ENCODE peak calls at places on chromosomes 12 and 14, in five cellular contexts. One of them, this sample, is unnamed. For H3K36me3, the result is how much of the 10 kb centered on the place peaks cover.

GRCh38 chr14:37610945-37611523 is 15.6 kb downstream of the TTC6 start:
- DNase-seq in psoas muscle: no peak
- DNase-seq in pancreas: peak
- DNase-seq in GM23248: no peak
- DNase-seq in adrenal gland: no peak
- DNase-seq in this sample: no peak

GRCh38 chr12:6317693-6318439 is 7.4 kb downstream of the PLEKHG6 start:
- DNase-seq in psoas muscle: no peak
- DNase-seq in pancreas: no peak
- DNase-seq in GM23248: no peak
- DNase-seq in adrenal gland: no peak
- DNase-seq in this sample: no peak

GRCh38 chr12:3419538-3419937 is 71.5 kb upstream of the PRMT8 start:
- DNase-seq in psoas muscle: no peak
- DNase-seq in pancreas: no peak
- DNase-seq in GM23248: no peak
- DNase-seq in adrenal gland: no peak
- DNase-seq in this sample: no peak

GRCh38 chr14:91609183-91609582 is 99.1 kb upstream of the PPP4R3A start:
- DNase-seq in psoas muscle: no peak
- DNase-seq in pancreas: no peak
- DNase-seq in GM23248: no peak
- DNase-seq in adrenal gland: no peak
- DNase-seq in this sample: no peak

GRCh38 chr14:20460458-20461229 is 590 bp downstream of the PIP4P1 start:
- DNase-seq in psoas muscle: no peak
- DNase-seq in pancreas: peak
- DNase-seq in GM23248: peak
- DNase-seq in adrenal gland: no peak
- DNase-seq in this sample: no peak

GRCh38 chr12:91326043-91327027 is 143.7 kb upstream of the DCN start:
- DNase-seq in psoas muscle: no peak
- DNase-seq in pancreas: no peak
- DNase-seq in GM23248: peak
- DNase-seq in adrenal gland: peak
- DNase-seq in this sample: peak

GRCh38 chr12:106226884-106227640 is 20.8 kb downstream of the CKAP4 start:
- DNase-seq in psoas muscle: no peak
- DNase-seq in pancreas: peak
- DNase-seq in GM23248: peak
- DNase-seq in adrenal gland: no peak
- DNase-seq in this sample: peak

GRCh38 chr12:131704509-131704908 is 6.4 kb upstream of the SFSWAP start:
- DNase-seq in psoas muscle: no peak
- DNase-seq in pancreas: no peak
- DNase-seq in GM23248: no peak
- DNase-seq in adrenal gland: no peak
- DNase-seq in this sample: no peak

GRCh38 chr14:105224845-105225585 is 23.3 kb upstream of the BTBD6 start:
- DNase-seq in psoas muscle: peak
- DNase-seq in pancreas: peak
- DNase-seq in GM23248: no peak
- DNase-seq in adrenal gland: no peak
- DNase-seq in this sample: no peak

GRCh38 chr12:4440187-4440941 is 5.3 kb downstream of the FGF6 start:
- DNase-seq in psoas muscle: no peak
- DNase-seq in pancreas: no peak
- DNase-seq in GM23248: no peak
- DNase-seq in adrenal gland: no peak
- DNase-seq in this sample: no peak

GRCh38 chr12:76636141-76636692 is 76.6 kb upstream of the OSBPL8 start:
- DNase-seq in psoas muscle: no peak
- DNase-seq in pancreas: no peak
- DNase-seq in GM23248: no peak
- DNase-seq in adrenal gland: no peak
- DNase-seq in this sample: peak

GRCh38 chr14:66403183-66403582 is 83.0 kb upstream of the CCDC196 start:
- DNase-seq in psoas muscle: no peak
- DNase-seq in pancreas: no peak
- DNase-seq in GM23248: peak
- DNase-seq in adrenal gland: no peak
- DNase-seq in this sample: no peak

GRCh38 chr12:2333516-2333915 is 280.7 kb downstream of the CACNA1C start:
- DNase-seq in psoas muscle: no peak
- DNase-seq in pancreas: no peak
- DNase-seq in GM23248: no peak
- DNase-seq in adrenal gland: no peak
- DNase-seq in this sample: no peak

GRCh38 chr14:30874120-30874998 is at the start of gene COCH:
- DNase-seq in psoas muscle: peak
- DNase-seq in pancreas: peak
- DNase-seq in GM23248: peak
- DNase-seq in adrenal gland: no peak
- DNase-seq in this sample: peak

GRCh38 chr14:106530031-106530422 is 1003.6 kb downstream of the TMEM121 start:
- DNase-seq in psoas muscle: no peak
- DNase-seq in pancreas: no peak
- DNase-seq in GM23248: no peak
- DNase-seq in adrenal gland: no peak
- DNase-seq in this sample: no peak

GRCh38 chr12:27437839-27438238 is 8.7 kb upstream of the SMCO2 start:
- DNase-seq in psoas muscle: no peak
- DNase-seq in pancreas: no peak
- DNase-seq in GM23248: no peak
- DNase-seq in adrenal gland: no peak
- DNase-seq in this sample: no peak

GRCh38 chr12:110966081-110966760 is 45.8 kb upstream of the MYL2 start:
- DNase-seq in psoas muscle: no peak
- DNase-seq in pancreas: no peak
- DNase-seq in GM23248: peak
- DNase-seq in adrenal gland: no peak
- DNase-seq in this sample: peak

GRCh38 chr12:30425445-30425844 is 270.2 kb downstream of the IPO8 start:
- DNase-seq in psoas muscle: no peak
- DNase-seq in pancreas: no peak
- DNase-seq in GM23248: no peak
- DNase-seq in adrenal gland: no peak
- DNase-seq in this sample: no peak

GRCh38 chr12:95615735-95616134 is 64.5 kb upstream of the USP44 start:
- DNase-seq in psoas muscle: no peak
- DNase-seq in pancreas: no peak
- DNase-seq in GM23248: peak
- DNase-seq in adrenal gland: no peak
- DNase-seq in this sample: no peak

GRCh38 chr14:51006781-51007211 is 62.5 kb upstream of the PYGL start:
- DNase-seq in psoas muscle: peak
- DNase-seq in pancreas: no peak
- DNase-seq in GM23248: peak
- DNase-seq in adrenal gland: peak
- DNase-seq in this sample: no peak
- H3K4me3 ChIP-seq in psoas muscle: peak
- H3K4me3 ChIP-seq in pancreas: no peak
- H3K4me3 ChIP-seq in GM23248: peak
- H3K4me3 ChIP-seq in adrenal gland: no peak
- H3K4me3 ChIP-seq in this sample: no peak

GRCh38 chr12:109192358-109192757 is 76.0 kb downstream of the ACACB start:
- DNase-seq in psoas muscle: no peak
- DNase-seq in pancreas: no peak
- DNase-seq in GM23248: peak
- DNase-seq in adrenal gland: peak
- DNase-seq in this sample: no peak
- H3K36me3 ChIP-seq in psoas muscle: half or more
- H3K36me3 ChIP-seq in pancreas: under half
- H3K36me3 ChIP-seq in GM23248: under half
- H3K36me3 ChIP-seq in adrenal gland: half or more
- H3K36me3 ChIP-seq in this sample: half or more

GRCh38 chr12:78864483-78865296 is at the start of gene SYT1:
- DNase-seq in psoas muscle: peak
- DNase-seq in pancreas: peak
- DNase-seq in GM23248: peak
- DNase-seq in adrenal gland: no peak
- DNase-seq in this sample: peak

GRCh38 chr12:78870539-78870938 is 6.0 kb downstream of the SYT1 start:
- DNase-seq in psoas muscle: no peak
- DNase-seq in pancreas: no peak
- DNase-seq in GM23248: no peak
- DNase-seq in adrenal gland: no peak
- DNase-seq in this sample: no peak

GRCh38 chr12:78863482-78864427 is 819 bp upstream of the SYT1 start:
- DNase-seq in psoas muscle: peak
- DNase-seq in pancreas: peak
- DNase-seq in GM23248: peak
- DNase-seq in adrenal gland: no peak
- DNase-seq in this sample: peak

GRCh38 chr12:78866518-78866917 is 1.9 kb downstream of the SYT1 start:
- DNase-seq in psoas muscle: no peak
- DNase-seq in pancreas: no peak
- DNase-seq in GM23248: no peak
- DNase-seq in adrenal gland: no peak
- DNase-seq in this sample: no peak

DNA sequence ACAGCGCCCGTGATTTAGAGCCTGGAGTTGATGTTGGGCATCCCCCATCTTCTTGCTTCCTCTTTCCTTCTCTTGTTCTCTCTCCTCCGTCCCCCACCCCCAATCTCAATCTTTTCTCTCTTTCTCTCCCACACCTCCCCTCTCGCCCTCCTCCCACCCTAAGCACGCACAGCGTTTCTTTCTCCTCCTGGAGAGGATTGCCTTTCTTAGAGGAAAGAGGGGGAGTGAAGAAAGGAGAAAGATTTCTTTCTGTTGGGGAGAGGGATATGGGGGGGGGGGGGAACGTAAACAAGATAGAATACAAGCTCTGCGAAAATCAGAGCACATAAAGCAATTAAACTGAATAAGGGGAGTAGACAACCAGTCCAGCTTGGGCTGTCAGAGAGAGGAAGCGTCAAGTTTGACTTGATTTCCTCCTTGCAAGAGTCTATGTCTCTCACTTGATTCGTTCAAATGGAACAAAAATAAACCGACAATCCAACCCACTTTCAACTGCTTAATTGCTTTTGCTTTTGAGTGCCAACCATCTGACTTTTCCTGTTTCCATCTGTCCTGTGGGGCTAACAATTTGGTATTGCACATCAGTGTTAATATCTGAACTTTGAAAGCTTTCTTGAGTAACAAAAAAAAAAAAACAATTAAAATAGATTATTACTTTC is 852 bp downstream of the SYT1 start:
- DNase-seq in psoas muscle: no peak
- DNase-seq in pancreas: no peak
- DNase-seq in GM23248: no peak
- DNase-seq in adrenal gland: no peak
- DNase-seq in this sample: no peak
- H3K4me3 ChIP-seq in psoas muscle: peak
- H3K4me3 ChIP-seq in pancreas: no peak
- H3K4me3 ChIP-seq in GM23248: peak
- H3K4me3 ChIP-seq in adrenal gland: no peak
- H3K4me3 ChIP-seq in this sample: no peak

GRCh38 chr12:113185180-113186032 is at the start of the genes DDX54 and RITA1:
- DNase-seq in psoas muscle: peak
- DNase-seq in pancreas: peak
- DNase-seq in GM23248: peak
- DNase-seq in adrenal gland: peak
- DNase-seq in this sample: peak

GRCh38 chr12:113184098-113184899 is 979 bp downstream of the DDX54 start:
- DNase-seq in psoas muscle: peak
- DNase-seq in pancreas: no peak
- DNase-seq in GM23248: no peak
- DNase-seq in adrenal gland: no peak
- DNase-seq in this sample: no peak

GRCh38 chr12:113181975-113182374 is 3.3 kb downstream of the DDX54 start:
- DNase-seq in psoas muscle: no peak
- DNase-seq in pancreas: no peak
- DNase-seq in GM23248: no peak
- DNase-seq in adrenal gland: no peak
- DNase-seq in this sample: no peak

GRCh38 chr12:113184900-113185179 is 438 bp downstream of the DDX54 start:
- DNase-seq in psoas muscle: peak
- DNase-seq in pancreas: peak
- DNase-seq in GM23248: peak
- DNase-seq in adrenal gland: peak
- DNase-seq in this sample: peak

DNA sequence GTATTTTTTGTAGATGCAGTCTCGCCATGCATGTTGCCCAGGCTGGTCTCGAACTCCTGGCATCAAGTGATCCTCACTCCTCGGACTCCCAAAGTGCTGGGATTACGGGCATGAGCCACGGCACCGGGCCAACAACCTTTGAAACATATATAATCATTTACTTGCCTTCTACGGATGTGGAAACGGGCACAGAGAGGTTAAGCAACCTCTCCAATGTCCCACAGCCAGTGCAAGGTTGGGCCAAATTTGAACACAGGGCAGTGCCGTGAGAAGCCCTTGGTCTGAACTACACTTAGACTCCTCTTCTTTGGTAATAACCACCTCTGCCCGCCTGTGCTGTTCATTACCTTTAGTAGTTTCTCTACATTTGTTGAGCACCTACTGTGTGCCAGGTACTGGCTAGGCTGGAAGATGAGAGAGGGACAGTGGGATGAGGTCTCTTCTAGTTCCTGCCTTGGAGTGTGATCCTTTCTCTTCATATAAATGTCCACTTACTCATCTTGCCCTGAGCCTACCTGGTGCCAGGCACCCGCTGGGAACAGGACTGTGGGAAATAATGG is 2.2 kb downstream of the DDX54 start:
- DNase-seq in psoas muscle: no peak
- DNase-seq in pancreas: no peak
- DNase-seq in GM23248: no peak
- DNase-seq in adrenal gland: no peak
- DNase-seq in this sample: no peak
- H3K36me3 ChIP-seq in psoas muscle: under half
- H3K36me3 ChIP-seq in pancreas: under half
- H3K36me3 ChIP-seq in GM23248: under half
- H3K36me3 ChIP-seq in adrenal gland: under half
- H3K36me3 ChIP-seq in this sample: under half

DNA sequence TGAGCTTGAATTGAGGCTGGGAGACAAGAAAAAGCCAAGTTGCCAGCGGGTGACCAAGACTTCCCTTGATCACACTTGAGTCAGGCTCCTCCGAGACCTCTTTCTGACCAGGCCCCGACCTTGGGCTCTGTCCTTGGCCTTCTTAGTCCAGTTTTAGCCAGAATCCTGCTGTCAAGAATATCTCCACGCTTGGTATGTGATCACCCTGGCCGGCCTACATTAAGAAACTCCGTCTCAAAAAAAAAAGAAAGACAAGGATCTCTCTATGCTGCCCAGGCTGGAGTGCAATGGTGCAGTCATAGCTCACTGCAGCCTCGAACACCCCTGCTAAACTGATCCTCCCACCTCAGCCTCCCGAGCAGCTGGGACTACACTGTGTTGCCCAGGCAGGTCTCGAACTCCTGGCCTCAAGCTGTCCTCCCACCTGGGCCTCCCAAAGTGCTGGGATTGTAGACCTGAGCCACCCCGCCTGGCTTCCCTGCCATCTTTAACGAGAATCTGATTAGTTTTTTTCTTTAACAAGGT is 1.0 kb upstream of the ITPK1 start:
- DNase-seq in psoas muscle: no peak
- DNase-seq in pancreas: no peak
- DNase-seq in GM23248: peak
- DNase-seq in adrenal gland: peak
- DNase-seq in this sample: no peak
- H3K4me3 ChIP-seq in psoas muscle: peak
- H3K4me3 ChIP-seq in pancreas: peak
- H3K4me3 ChIP-seq in GM23248: peak
- H3K4me3 ChIP-seq in adrenal gland: no peak
- H3K4me3 ChIP-seq in this sample: no peak